ENCODE peak calls at places on chromosomes 3 and 15, in seven cellular contexts. One of them, this sample, is unnamed.
A peak's percentile ranks its signal among the peaks of the same experiment; 100 is the strongest.

GRCh38 chr15:40746916-40747418 is 8.1 kb downstream of the RMDN3 start:
- DNase-seq in fibroblast of the aortic adventitia: peak; percentile 90
- DNase-seq in right atrium auricular region: no peak
- DNase-seq in stimulated activated CD4-positive, alpha-beta T cell treated with anti-CD3 and anti-CD28 coated beads, Interleukin-15, amount 100 ng/mL, for 1 hour: no peak
- DNase-seq in esophagus squamous epithelium: no peak
- DNase-seq in HFFc6: no peak
- DNase-seq in left ventricle myocardium superior: no peak
- DNase-seq in this sample: no peak

GRCh38 chr3:37949866-37950265 is 40.7 kb upstream of the VILL start:
- DNase-seq in fibroblast of the aortic adventitia: peak; percentile 55
- DNase-seq in right atrium auricular region: no peak
- DNase-seq in stimulated activated CD4-positive, alpha-beta T cell treated with anti-CD3 and anti-CD28 coated beads, Interleukin-15, amount 100 ng/mL, for 1 hour: no peak
- DNase-seq in left ventricle myocardium superior: no peak
- DNase-seq in HFFc6: no peak
- DNase-seq in esophagus squamous epithelium: no peak
- DNase-seq in this sample: no peak

GRCh38 chr3:69738291-69738690 is 973 bp upstream of the MITF start:
- DNase-seq in fibroblast of the aortic adventitia: peak; percentile 20
- DNase-seq in stimulated activated CD4-positive, alpha-beta T cell treated with anti-CD3 and anti-CD28 coated beads, Interleukin-15, amount 100 ng/mL, for 1 hour: no peak
- DNase-seq in esophagus squamous epithelium: no peak
- DNase-seq in left ventricle myocardium superior: no peak
- DNase-seq in HFFc6: no peak
- DNase-seq in right atrium auricular region: no peak
- DNase-seq in this sample: no peak

GRCh38 chr3:152021951-152022461 is 148.6 kb downstream of the SUCNR1 start:
- DNase-seq in esophagus squamous epithelium: no peak
- DNase-seq in stimulated activated CD4-positive, alpha-beta T cell treated with anti-CD3 and anti-CD28 coated beads, Interleukin-15, amount 100 ng/mL, for 1 hour: no peak
- DNase-seq in left ventricle myocardium superior: no peak
- DNase-seq in right atrium auricular region: no peak
- DNase-seq in HFFc6: peak; percentile 26
- DNase-seq in fibroblast of the aortic adventitia: peak; percentile 37
- DNase-seq in this sample: no peak

GRCh38 chr15:45641374-45641778 is 6.5 kb downstream of the SQOR start:
- DNase-seq in HFFc6: peak; percentile 85
- DNase-seq in right atrium auricular region: no peak
- DNase-seq in stimulated activated CD4-positive, alpha-beta T cell treated with anti-CD3 and anti-CD28 coated beads, Interleukin-15, amount 100 ng/mL, for 1 hour: no peak
- DNase-seq in left ventricle myocardium superior: no peak
- DNase-seq in fibroblast of the aortic adventitia: peak; percentile 94
- DNase-seq in esophagus squamous epithelium: no peak
- DNase-seq in this sample: no peak

GRCh38 chr15:26772588-26773484 is at the start of gene GABRB3:
- DNase-seq in stimulated activated CD4-positive, alpha-beta T cell treated with anti-CD3 and anti-CD28 coated beads, Interleukin-15, amount 100 ng/mL, for 1 hour: no peak
- DNase-seq in fibroblast of the aortic adventitia: no peak
- DNase-seq in left ventricle myocardium superior: peak; percentile 79
- DNase-seq in HFFc6: no peak
- DNase-seq in right atrium auricular region: no peak
- DNase-seq in esophagus squamous epithelium: no peak
- DNase-seq in this sample: no peak

GRCh38 chr3:24545917-24546316 is 51.3 kb upstream of the THRB start:
- DNase-seq in esophagus squamous epithelium: no peak
- DNase-seq in left ventricle myocardium superior: peak; percentile 32
- DNase-seq in stimulated activated CD4-positive, alpha-beta T cell treated with anti-CD3 and anti-CD28 coated beads, Interleukin-15, amount 100 ng/mL, for 1 hour: no peak
- DNase-seq in right atrium auricular region: no peak
- DNase-seq in fibroblast of the aortic adventitia: peak; percentile 32
- DNase-seq in HFFc6: no peak
- DNase-seq in this sample: no peak

GRCh38 chr3:126130081-126130855 is 46.3 kb upstream of the SLC41A3 start:
- DNase-seq in right atrium auricular region: no peak
- DNase-seq in esophagus squamous epithelium: no peak
- DNase-seq in fibroblast of the aortic adventitia: no peak
- DNase-seq in stimulated activated CD4-positive, alpha-beta T cell treated with anti-CD3 and anti-CD28 coated beads, Interleukin-15, amount 100 ng/mL, for 1 hour: no peak
- DNase-seq in left ventricle myocardium superior: peak; percentile 20
- DNase-seq in HFFc6: no peak
- DNase-seq in this sample: peak; percentile 78

GRCh38 chr3:85662462-85662861 is 703.7 kb downstream of the CADM2 start:
- DNase-seq in esophagus squamous epithelium: no peak
- DNase-seq in HFFc6: no peak
- DNase-seq in stimulated activated CD4-positive, alpha-beta T cell treated with anti-CD3 and anti-CD28 coated beads, Interleukin-15, amount 100 ng/mL, for 1 hour: no peak
- DNase-seq in left ventricle myocardium superior: no peak
- DNase-seq in fibroblast of the aortic adventitia: no peak
- DNase-seq in right atrium auricular region: no peak
- DNase-seq in this sample: no peak

GRCh38 chr3:32959370-32959769 is 7.9 kb downstream of the CCR4 start:
- DNase-seq in stimulated activated CD4-positive, alpha-beta T cell treated with anti-CD3 and anti-CD28 coated beads, Interleukin-15, amount 100 ng/mL, for 1 hour: no peak
- DNase-seq in left ventricle myocardium superior: no peak
- DNase-seq in esophagus squamous epithelium: no peak
- DNase-seq in right atrium auricular region: no peak
- DNase-seq in HFFc6: no peak
- DNase-seq in fibroblast of the aortic adventitia: no peak
- DNase-seq in this sample: no peak

GRCh38 chr15:94749848-94750617 is 518.7 kb downstream of the MCTP2 start:
- DNase-seq in stimulated activated CD4-positive, alpha-beta T cell treated with anti-CD3 and anti-CD28 coated beads, Interleukin-15, amount 100 ng/mL, for 1 hour: no peak
- DNase-seq in esophagus squamous epithelium: no peak
- DNase-seq in HFFc6: no peak
- DNase-seq in left ventricle myocardium superior: no peak
- DNase-seq in right atrium auricular region: no peak
- DNase-seq in fibroblast of the aortic adventitia: no peak
- DNase-seq in this sample: no peak

GRCh38 chr3:48446425-48447193 is at the start of gene ATRIP:
- DNase-seq in right atrium auricular region: peak; percentile 91
- DNase-seq in esophagus squamous epithelium: peak; percentile 43
- DNase-seq in left ventricle myocardium superior: peak; percentile 94
- DNase-seq in stimulated activated CD4-positive, alpha-beta T cell treated with anti-CD3 and anti-CD28 coated beads, Interleukin-15, amount 100 ng/mL, for 1 hour: peak; percentile 81
- DNase-seq in fibroblast of the aortic adventitia: peak; percentile 71
- DNase-seq in HFFc6: peak; percentile 82
- DNase-seq in this sample: peak; percentile 96

GRCh38 chr3:123375014-123375940 is 73.6 kb downstream of the ADCY5 start:
- DNase-seq in fibroblast of the aortic adventitia: no peak
- DNase-seq in left ventricle myocardium superior: no peak
- DNase-seq in esophagus squamous epithelium: no peak
- DNase-seq in stimulated activated CD4-positive, alpha-beta T cell treated with anti-CD3 and anti-CD28 coated beads, Interleukin-15, amount 100 ng/mL, for 1 hour: no peak
- DNase-seq in HFFc6: no peak
- DNase-seq in right atrium auricular region: no peak
- DNase-seq in this sample: no peak

GRCh38 chr3:33831053-33831452 is 32.6 kb downstream of the PDCD6IP start:
- DNase-seq in fibroblast of the aortic adventitia: no peak
- DNase-seq in esophagus squamous epithelium: no peak
- DNase-seq in HFFc6: peak; percentile 66
- DNase-seq in right atrium auricular region: no peak
- DNase-seq in stimulated activated CD4-positive, alpha-beta T cell treated with anti-CD3 and anti-CD28 coated beads, Interleukin-15, amount 100 ng/mL, for 1 hour: no peak
- DNase-seq in left ventricle myocardium superior: no peak
- DNase-seq in this sample: no peak

GRCh38 chr15:97875513-97876285 is 84.8 kb upstream of the ARRDC4 start:
- DNase-seq in esophagus squamous epithelium: no peak
- DNase-seq in HFFc6: no peak
- DNase-seq in fibroblast of the aortic adventitia: no peak
- DNase-seq in stimulated activated CD4-positive, alpha-beta T cell treated with anti-CD3 and anti-CD28 coated beads, Interleukin-15, amount 100 ng/mL, for 1 hour: no peak
- DNase-seq in left ventricle myocardium superior: peak; percentile 70
- DNase-seq in right atrium auricular region: no peak
- DNase-seq in this sample: no peak

GRCh38 chr3:58333206-58334012 is 717 bp downstream of the PXK start:
- DNase-seq in esophagus squamous epithelium: no peak
- DNase-seq in stimulated activated CD4-positive, alpha-beta T cell treated with anti-CD3 and anti-CD28 coated beads, Interleukin-15, amount 100 ng/mL, for 1 hour: peak; percentile 6
- DNase-seq in HFFc6: no peak
- DNase-seq in left ventricle myocardium superior: peak; percentile 41
- DNase-seq in fibroblast of the aortic adventitia: peak; percentile 42
- DNase-seq in right atrium auricular region: no peak
- DNase-seq in this sample: no peak

This sample was measured in osteocyte.